ENCODE peak calls at places on chromosome 2, in seven cellular contexts. S, R, Z, A, G, D and B are unnamed samples.

GRCh38 chr2:21633531-21634310 is 510.0 kb downstream of the TDRD15 start:
- DNase-seq in S (no peak), R (no peak), Z (peak; percentile 73), A (no peak), G (no peak), D (no peak), B (no peak)

GRCh38 chr2:71796174-71796592 is 342.8 kb downstream of the DYSF start:
- DNase-seq in S (no peak), R (no peak), Z (peak; percentile 57), A (no peak), G (no peak), D (no peak), B (no peak)

GRCh38 chr2:171309727-171310265 is 124.0 kb downstream of the METTL8 start:
- DNase-seq in S (no peak), R (no peak), Z (no peak), A (no peak), G (no peak), D (no peak), B (no peak)

GRCh38 chr2:183868153-183868552 is 730.2 kb upstream of the ZNF804A start:
- DNase-seq in S (no peak), R (no peak), Z (peak; percentile 5), A (no peak), G (no peak), D (no peak), B (peak; percentile 56)

GRCh38 chr2:71385008-71385407 is 53.4 kb downstream of the ZNF638 start:
- DNase-seq in S (no peak), R (no peak), Z (no peak), A (no peak), G (no peak), D (no peak), B (peak; percentile 84)

GRCh38 chr2:215382011-215382410 is 53.9 kb downstream of the FN1 start:
- DNase-seq in S (no peak), R (no peak), Z (no peak), A (no peak), G (no peak), D (no peak), B (no peak)

GRCh38 chr2:219104107-219105050 is 43.7 kb upstream of the IHH start:
- DNase-seq in S (no peak), R (peak; percentile 63), Z (peak; percentile 66), A (no peak), G (no peak), D (no peak), B (peak; percentile 25)

GRCh38 chr2:199458017-199458805 is 472 bp upstream of the SATB2 start:
- DNase-seq in S (peak; percentile 50), R (peak; percentile 49), Z (no peak), A (peak; percentile 28), G (no peak), D (no peak), B (no peak)

GRCh38 chr2:96097951-96098823 is 18.2 kb downstream of the ADRA2B start:
- DNase-seq in S (no peak), R (no peak), Z (peak; percentile 9), A (no peak), G (peak; percentile 44), D (no peak), B (no peak)

GRCh38 chr2:126766295-126766694 is 110.3 kb downstream of the GYPC start:
- DNase-seq in S (peak; percentile 9), R (no peak), Z (no peak), A (no peak), G (peak; percentile 26), D (no peak), B (no peak)

GRCh38 chr2:227889336-227889735 is 17.9 kb downstream of the DAW1 start:
- DNase-seq in S (no peak), R (no peak), Z (no peak), A (no peak), G (no peak), D (no peak), B (no peak)

GRCh38 chr2:108632748-108633147 is 86.5 kb upstream of the RANBP2 start:
- DNase-seq in S (no peak), R (no peak), Z (no peak), A (no peak), G (no peak), D (no peak), B (no peak)

GRCh38 chr2:25586726-25587144 is 86.6 kb downstream of the DTNB start:
- DNase-seq in S (peak; percentile 51), R (no peak), Z (peak; percentile 78), A (no peak), G (no peak), D (no peak), B (no peak)

GRCh38 chr2:26727641-26728561 is 35.4 kb downstream of the KCNK3 start:
- DNase-seq in S (peak; percentile 23), R (no peak), Z (no peak), A (peak; percentile 25), G (peak; percentile 60), D (no peak), B (no peak)

GRCh38 chr2:10058251-10059015 is 15.1 kb downstream of the KLF11 start:
- DNase-seq in S (no peak), R (no peak), Z (no peak), A (no peak), G (no peak), D (no peak), B (no peak)